ENCODE peak calls at places on chromosomes 11 and 22, in four cellular contexts. One of them, this sample, is unnamed. For H3K4me1, the result is how much of the 10 kb centered on the place peaks cover.

GRCh38 chr22:49764151-49764581 is 63.5 kb downstream of the BRD1 start:
- DNase-seq in SJCRH30: peak
- DNase-seq in tibial nerve: peak
- DNase-seq in uterus: no peak
- DNase-seq in this sample: peak

GRCh38 chr11:72738199-72739141 is 13.7 kb downstream of the ARAP1 start:
- DNase-seq in SJCRH30: no peak
- DNase-seq in tibial nerve: no peak
- DNase-seq in uterus: no peak
- DNase-seq in this sample: no peak

GRCh38 chr11:44939673-44940072 is 11.0 kb downstream of the TP53I11 start:
- DNase-seq in SJCRH30: no peak
- DNase-seq in tibial nerve: no peak
- DNase-seq in uterus: peak
- DNase-seq in this sample: no peak

GRCh38 chr11:70501026-70501901 is 102.9 kb downstream of the CTTN start:
- DNase-seq in SJCRH30: no peak
- DNase-seq in tibial nerve: no peak
- DNase-seq in uterus: no peak
- DNase-seq in this sample: no peak

GRCh38 chr11:33545941-33546340 is 154.7 kb downstream of the C11orf91 start:
- DNase-seq in SJCRH30: no peak
- DNase-seq in tibial nerve: no peak
- DNase-seq in uterus: no peak
- DNase-seq in this sample: no peak

GRCh38 chr11:62125316-62125715 is 1.5 kb downstream of the INCENP start:
- DNase-seq in SJCRH30: no peak
- DNase-seq in tibial nerve: no peak
- DNase-seq in uterus: no peak
- DNase-seq in this sample: no peak

GRCh38 chr22:50726643-50727340 is 11.2 kb upstream of the ACR start:
- DNase-seq in SJCRH30: no peak
- DNase-seq in tibial nerve: no peak
- DNase-seq in uterus: no peak
- DNase-seq in this sample: no peak

GRCh38 chr22:22404598-22405284 is 103.8 kb downstream of the ZNF280B start:
- DNase-seq in SJCRH30: no peak
- DNase-seq in tibial nerve: no peak
- DNase-seq in uterus: no peak
- DNase-seq in this sample: no peak

GRCh38 chr11:128367573-128367972 is 219.8 kb downstream of the ETS1 start:
- DNase-seq in SJCRH30: no peak
- DNase-seq in tibial nerve: no peak
- DNase-seq in uterus: no peak
- DNase-seq in this sample: no peak

GRCh38 chr11:118434553-118435232 is 1.6 kb upstream of the KMT2A start:
- DNase-seq in SJCRH30: peak
- DNase-seq in tibial nerve: no peak
- DNase-seq in uterus: peak
- DNase-seq in this sample: peak

GRCh38 chr22:36086170-36086490 is 57.5 kb upstream of the RBFOX2 start:
- DNase-seq in SJCRH30: no peak
- DNase-seq in tibial nerve: no peak
- DNase-seq in uterus: no peak
- DNase-seq in this sample: no peak

GRCh38 chr11:13288375-13289029 is 10.9 kb downstream of the BMAL1 start:
- DNase-seq in SJCRH30: no peak
- DNase-seq in tibial nerve: no peak
- DNase-seq in uterus: no peak
- DNase-seq in this sample: no peak

GRCh38 chr11:25949918-25950317 is 382.0 kb upstream of the ANO3 start:
- DNase-seq in SJCRH30: no peak
- DNase-seq in tibial nerve: no peak
- DNase-seq in uterus: no peak
- DNase-seq in this sample: no peak

GRCh38 chr22:43820671-43821305 is 8.7 kb upstream of the EFCAB6 start:
- DNase-seq in SJCRH30: no peak
- DNase-seq in tibial nerve: no peak
- DNase-seq in uterus: no peak
- DNase-seq in this sample: no peak

GRCh38 chr11:68430801-68431200 is 29.8 kb upstream of the PPP6R3 start:
- DNase-seq in SJCRH30: no peak
- DNase-seq in tibial nerve: no peak
- DNase-seq in uterus: no peak
- DNase-seq in this sample: no peak

GRCh38 chr11:69452589-69452988 is 28.9 kb upstream of the LINC01488 start:
- DNase-seq in SJCRH30: no peak
- DNase-seq in tibial nerve: no peak
- DNase-seq in uterus: no peak
- DNase-seq in this sample: no peak

GRCh38 chr22:49752598-49753091 is 75.0 kb downstream of the BRD1 start:
- DNase-seq in SJCRH30: no peak
- DNase-seq in tibial nerve: no peak
- DNase-seq in uterus: no peak
- DNase-seq in this sample: no peak

GRCh38 chr22:18104566-18104965 is 6.0 kb upstream of the TUBA8 start:
- DNase-seq in SJCRH30: no peak
- DNase-seq in tibial nerve: no peak
- DNase-seq in uterus: no peak
- DNase-seq in this sample: no peak

GRCh38 chr11:82960779-82961143 is 59.2 kb downstream of the DDIAS start:
- DNase-seq in SJCRH30: no peak
- DNase-seq in tibial nerve: no peak
- DNase-seq in uterus: no peak
- DNase-seq in this sample: no peak

GRCh38 chr11:82960000-82960778 is 58.7 kb downstream of the DDIAS start:
- DNase-seq in SJCRH30: no peak
- DNase-seq in tibial nerve: no peak
- DNase-seq in uterus: no peak
- DNase-seq in this sample: no peak
- H3K4me3 ChIP-seq in SJCRH30: no peak
- H3K4me3 ChIP-seq in tibial nerve: no peak
- H3K4me3 ChIP-seq in uterus: no peak
- H3K4me3 ChIP-seq in this sample: no peak

GRCh38 chr11:65113839-65114238 is 2.2 kb downstream of the TM7SF2 start:
- DNase-seq in SJCRH30: no peak
- DNase-seq in tibial nerve: no peak
- DNase-seq in uterus: no peak
- DNase-seq in this sample: peak
- H3K4me1 ChIP-seq in SJCRH30: under half
- H3K4me1 ChIP-seq in tibial nerve: half or more
- H3K4me1 ChIP-seq in uterus: under half
- H3K4me1 ChIP-seq in this sample: under half

DNA sequence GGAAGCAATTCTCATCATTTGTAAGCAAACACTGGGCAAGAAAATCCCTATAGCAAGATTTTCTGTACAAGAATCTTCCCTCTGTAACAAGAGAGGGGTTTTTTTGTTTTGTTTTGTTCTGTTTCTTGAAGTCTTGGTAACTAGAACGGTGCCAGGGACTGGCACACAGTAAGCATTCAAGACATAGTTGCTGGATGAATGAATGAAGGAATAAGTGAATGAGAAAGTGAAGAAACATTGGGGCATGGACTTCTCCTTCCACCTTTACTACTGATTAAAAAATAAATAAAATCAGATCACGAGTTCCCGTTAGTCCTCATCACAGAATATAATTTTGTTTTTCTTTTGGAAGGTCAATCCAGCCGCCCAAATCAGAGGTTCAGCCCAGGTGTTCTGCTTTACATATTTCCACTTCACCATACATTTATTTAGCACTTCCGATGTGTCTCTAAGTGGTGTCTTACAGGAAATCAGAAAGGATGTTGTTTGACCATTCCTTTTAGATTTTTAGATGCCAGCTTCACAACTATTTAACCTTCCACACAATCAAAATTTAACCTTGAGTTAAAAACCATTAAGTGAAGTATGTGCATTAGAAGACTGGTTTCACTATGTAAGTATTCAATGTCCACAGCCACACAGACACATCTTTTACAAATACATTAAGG is 281.2 kb downstream of the CADM1 start:
- DNase-seq in SJCRH30: no peak
- DNase-seq in tibial nerve: no peak
- DNase-seq in uterus: no peak
- DNase-seq in this sample: no peak
- H3K27ac ChIP-seq in SJCRH30: no peak
- H3K27ac ChIP-seq in tibial nerve: no peak
- H3K27ac ChIP-seq in uterus: no peak
- H3K27ac ChIP-seq in this sample: no peak

GRCh38 chr11:848380-848931 is 5.8 kb downstream of the TSPAN4 start:
- DNase-seq in SJCRH30: no peak
- DNase-seq in tibial nerve: no peak
- DNase-seq in uterus: no peak
- DNase-seq in this sample: peak
- H3K4me3 ChIP-seq in SJCRH30: no peak
- H3K4me3 ChIP-seq in tibial nerve: no peak
- H3K4me3 ChIP-seq in uterus: no peak
- H3K4me3 ChIP-seq in this sample: no peak

DNA sequence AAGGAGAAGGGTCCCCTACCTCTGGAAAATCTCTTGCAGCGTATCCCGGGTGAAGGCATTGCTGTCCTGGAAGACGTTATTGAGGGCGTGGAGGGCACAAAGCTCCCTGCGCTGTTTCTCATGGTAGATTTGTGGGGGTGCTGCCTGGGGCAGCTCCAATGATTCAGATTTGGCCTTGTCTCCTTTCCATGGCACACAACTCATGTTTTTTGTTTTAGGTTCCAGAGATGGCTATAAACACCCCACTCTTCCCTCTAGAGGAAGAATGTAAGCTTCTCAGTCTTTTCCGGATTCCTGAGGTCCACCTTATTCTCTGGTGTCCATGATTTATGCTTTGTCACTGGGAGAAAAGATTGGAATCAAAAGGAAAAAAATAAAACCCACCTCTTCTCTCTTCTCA is 959 bp downstream of the JOSD1 start:
- DNase-seq in SJCRH30: no peak
- DNase-seq in tibial nerve: no peak
- DNase-seq in uterus: no peak
- DNase-seq in this sample: no peak
- H3K4me1 ChIP-seq in SJCRH30: under half
- H3K4me1 ChIP-seq in tibial nerve: half or more
- H3K4me1 ChIP-seq in uterus: under half
- H3K4me1 ChIP-seq in this sample: under half

This sample was measured in pancreas.